ENCODE peak calls at places on chromosome X, in six cellular contexts. X is GM20000, K is psoas muscle, T is cardiac fibroblast, L is astrocyte of the spinal cord, R is CD14-positive monocyte. G is an unnamed sample.

GRCh38 chrX:53481816-53482485 is 47.8 kb upstream of the HSD17B10 start:
- DNase-seq in X (peak), R (no peak), K (peak), L (peak), T (peak), G (peak)

GRCh38 chrX:58025979-58026378 is 115.7 kb upstream of the ZXDA start:
- DNase-seq in X (peak), R (no peak), L (no peak), K (no peak), T (peak), G (no peak)

GRCh38 chrX:47743504-47743903 is 84.5 kb upstream of the UXT start:
- DNase-seq in L (peak), T (peak), R (no peak), K (no peak), X (no peak), G (no peak)

GRCh38 chrX:43140546-43140945 is 362.6 kb upstream of the PPP1R2C start:
- DNase-seq in L (no peak), X (no peak), R (no peak), T (no peak), K (no peak), G (no peak)

GRCh38 chrX:145502670-145503069 is 255.4 kb downstream of the SPANXN1 start:
- DNase-seq in R (no peak), T (no peak), K (no peak), L (no peak), X (no peak), G (no peak)

GRCh38 chrX:107629533-107629909 is 1.2 kb downstream of the PRPS1 start:
- DNase-seq in K (no peak), L (peak), R (no peak), X (no peak), T (peak), G (no peak)

GRCh38 chrX:44935640-44936039 is 62.7 kb downstream of the KDM6A start:
- DNase-seq in T (no peak), X (no peak), R (no peak), K (peak), L (no peak), G (no peak)

GRCh38 chrX:18895157-18895952 is 88.6 kb downstream of the PHKA2 start:
- DNase-seq in T (peak), K (peak), X (no peak), L (no peak), R (no peak), G (no peak)

GRCh38 chrX:115697806-115698205 is 136.8 kb downstream of the PLS3 start:
- DNase-seq in K (no peak), L (no peak), R (no peak), X (no peak), T (peak), G (no peak)

GRCh38 chrX:133307637-133308485 is 89.7 kb upstream of the TFDP3 start:
- DNase-seq in R (no peak), K (peak), L (no peak), X (no peak), T (no peak), G (peak)

GRCh38 chrX:48899078-48899410 is 1.3 kb downstream of the PQBP1 start:
- DNase-seq in L (no peak), K (no peak), T (no peak), X (no peak), R (no peak), G (no peak)

GRCh38 chrX:120020305-120020704 is 57.2 kb downstream of the RHOXF2B start:
- DNase-seq in R (no peak), K (no peak), X (no peak), L (no peak), T (no peak), G (no peak)
- TF ChIP-seq CTCF in R (no peak), K (no peak), X (no peak), L (no peak), T (no peak), G (no peak)

GRCh38 chrX:119218198-119218597 is 17.9 kb upstream of the PGRMC1 start:
- DNase-seq in T (peak), R (no peak), K (no peak), L (no peak), X (no peak), G (no peak)
- TF ChIP-seq CTCF in T (peak), R (peak), K (peak), L (peak), X (no peak), G (peak)

DNA sequence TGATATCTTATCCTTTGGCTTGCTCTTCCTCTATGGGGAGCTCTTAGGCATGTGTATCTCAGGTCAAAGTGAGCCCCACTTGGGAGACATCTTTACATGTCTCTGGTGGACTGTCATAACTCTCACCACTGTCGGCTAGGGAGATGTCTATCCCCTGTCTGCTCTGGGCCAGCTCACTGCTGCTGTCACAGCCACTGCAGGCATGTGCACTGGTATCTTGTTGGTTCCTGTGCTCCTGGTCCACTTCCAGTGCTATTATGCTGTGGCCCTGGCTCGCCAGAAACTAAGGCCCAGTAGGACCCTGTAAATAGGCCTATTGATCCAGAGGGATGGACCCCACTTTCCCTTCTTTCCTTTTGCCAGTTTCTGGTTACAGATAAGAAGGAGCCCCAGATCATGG is 56.6 kb upstream of the LAS1L start:
- DNase-seq in X (no peak), K (no peak), L (no peak), R (no peak), T (no peak), G (no peak)
- TF ChIP-seq CTCF in X (no peak), K (no peak), L (no peak), R (no peak), T (no peak), G (no peak)

DNA sequence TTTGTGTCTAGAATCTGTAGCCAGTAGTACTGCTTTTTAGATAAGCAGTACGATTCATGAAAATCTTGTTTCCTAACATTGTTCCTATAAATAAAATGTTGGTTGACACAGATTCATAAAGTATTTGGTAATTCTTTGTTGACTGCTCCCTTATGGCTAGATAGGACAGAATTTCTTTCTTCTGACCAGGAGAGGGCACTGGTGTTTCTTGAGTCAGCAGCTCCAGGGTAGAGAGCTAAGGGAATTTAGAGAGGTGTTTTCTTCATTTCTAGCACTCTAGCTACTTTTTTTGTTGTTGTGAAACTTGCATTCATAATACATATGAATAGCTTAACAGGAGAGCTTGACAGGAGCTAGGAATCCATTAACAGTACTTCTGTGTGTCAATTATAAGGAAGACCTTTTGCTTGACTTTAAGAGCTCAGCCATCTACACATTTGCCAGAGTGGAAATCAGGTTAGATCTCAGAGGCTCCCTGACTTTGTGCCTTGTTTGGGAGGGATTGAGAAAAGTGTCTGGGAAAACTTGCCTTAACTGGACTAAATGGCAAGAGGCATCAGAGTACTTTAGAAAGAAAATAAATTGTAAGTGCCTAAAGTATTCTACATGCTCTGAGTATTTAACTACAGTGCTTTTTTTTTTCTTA is 756.1 kb downstream of the SH3BGRL start:
- DNase-seq in K (no peak), X (peak), R (no peak), L (no peak), T (peak), G (no peak)
- TF ChIP-seq CTCF in K (peak), X (no peak), R (no peak), L (no peak), T (no peak), G (no peak)

GRCh38 chrX:97310373-97310772 is 426.7 kb downstream of the RPA4 start:
- DNase-seq in X (no peak), K (no peak), R (no peak), T (no peak), L (no peak), G (no peak)
- TF ChIP-seq CTCF in X (no peak), K (no peak), R (no peak), T (no peak), L (no peak), G (no peak)

DNA sequence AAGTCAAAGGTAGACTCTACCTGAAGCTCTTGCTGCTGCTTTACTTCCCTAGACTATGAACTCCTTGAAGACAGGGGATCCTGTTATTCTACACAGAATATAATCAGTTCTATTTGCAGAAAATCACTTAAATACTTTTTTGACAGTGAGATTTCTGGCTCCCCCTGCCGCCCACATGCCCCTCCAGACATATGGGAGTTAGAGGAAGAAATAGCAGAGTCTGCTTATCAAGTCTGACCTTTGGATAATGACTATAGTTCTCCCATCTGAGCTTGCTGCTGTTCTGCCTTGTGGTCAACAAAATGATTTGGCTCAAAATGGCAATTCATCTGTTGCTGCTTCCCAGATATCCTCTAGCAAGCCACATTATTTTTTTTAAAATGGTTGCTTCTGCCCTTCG is 101.1 kb downstream of the ENOX2 start:
- DNase-seq in K (no peak), L (no peak), T (peak), R (no peak), X (no peak), G (no peak)
- TF ChIP-seq CTCF in K (no peak), L (no peak), T (no peak), R (no peak), X (no peak), G (no peak)

GRCh38 chrX:21839334-21840198 is at the start of gene MBTPS2:
- DNase-seq in X (peak), K (peak), T (peak), L (peak), R (peak), G (peak)
- TF ChIP-seq CTCF in X (peak), K (no peak), T (no peak), L (peak), R (no peak), G (no peak)

DNA sequence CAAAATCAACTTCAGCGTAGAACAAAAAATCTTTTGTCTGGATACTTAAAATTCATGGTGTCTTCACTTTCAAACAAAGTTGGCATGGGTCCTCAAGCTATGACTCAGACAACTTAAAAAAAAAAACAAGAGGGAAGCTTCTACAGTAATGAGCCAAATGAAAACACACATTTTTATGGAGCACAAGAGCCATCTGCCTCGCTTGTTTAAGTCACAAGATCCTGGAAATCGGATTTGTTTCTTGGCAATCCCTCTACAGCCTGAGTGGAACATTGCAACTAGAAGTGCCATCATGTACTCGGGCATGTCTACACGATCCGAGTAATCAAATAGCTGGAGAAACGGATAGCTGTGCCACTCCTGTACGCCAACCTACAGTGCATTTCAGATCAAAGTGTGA is 22.6 kb downstream of the LAMP2 start:
- DNase-seq in X (no peak), L (peak), K (no peak), R (no peak), T (peak), G (no peak)
- TF ChIP-seq CTCF in X (no peak), L (no peak), K (no peak), R (no peak), T (no peak), G (no peak)

GRCh38 chrX:40720811-40721210 is 14.5 kb downstream of the MED14 start:
- DNase-seq in K (no peak), T (no peak), R (no peak), L (no peak), X (no peak), G (no peak)

GRCh38 chrX:40720386-40720785 is 15.0 kb downstream of the MED14 start:
- DNase-seq in R (no peak), T (no peak), K (no peak), X (no peak), L (no peak), G (no peak)

GRCh38 chrX:40719731-40720130 is 15.6 kb downstream of the MED14 start:
- DNase-seq in K (no peak), T (no peak), X (no peak), R (no peak), L (no peak), G (no peak)

GRCh38 chrX:40721489-40722106 is 13.7 kb downstream of the MED14 start:
- DNase-seq in L (no peak), T (no peak), R (no peak), X (no peak), K (no peak), G (no peak)

DNA sequence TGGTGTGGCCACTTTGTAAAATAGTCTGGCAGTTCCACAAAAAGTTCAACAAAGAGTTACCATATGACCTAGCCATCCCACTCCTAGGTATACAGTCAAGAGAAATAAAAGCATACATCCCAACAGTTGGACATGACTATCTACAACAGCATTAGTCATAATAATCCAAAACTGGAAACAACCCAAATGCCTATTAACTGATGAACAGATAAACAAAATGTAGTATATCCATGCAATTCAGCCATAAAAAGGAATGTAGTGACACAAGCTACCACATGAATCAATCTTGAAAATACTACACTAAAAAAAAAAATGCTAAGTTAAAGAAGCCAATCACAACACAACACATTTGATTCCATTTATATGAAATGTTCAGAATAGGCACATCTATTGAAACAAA is 16.1 kb downstream of the MED14 start:
- DNase-seq in R (no peak), T (peak), L (peak), K (no peak), X (no peak), G (no peak)
- TF ChIP-seq CTCF in R (no peak), T (no peak), L (no peak), K (no peak), X (no peak), G (no peak)

GRCh38 chrX:20217279-20217678 is 49.4 kb downstream of the RPS6KA3 start:
- DNase-seq in K (no peak), T (peak), X (no peak), L (peak), R (no peak), G (no peak)

GRCh38 chrX:20221902-20222301 is 44.8 kb downstream of the RPS6KA3 start:
- DNase-seq in K (no peak), L (no peak), T (no peak), X (no peak), R (no peak), G (no peak)

GRCh38 chrX:20215565-20215964 is 51.1 kb downstream of the RPS6KA3 start:
- DNase-seq in K (no peak), L (no peak), R (no peak), T (no peak), X (no peak), G (no peak)

GRCh38 chrX:20217906-20218305 is 48.8 kb downstream of the RPS6KA3 start:
- DNase-seq in R (no peak), L (no peak), T (no peak), X (no peak), K (no peak), G (no peak)

GRCh38 chrX:20218809-20219505 is 47.8 kb downstream of the RPS6KA3 start:
- DNase-seq in K (no peak), X (no peak), T (peak), R (no peak), L (no peak), G (no peak)
- TF ChIP-seq CTCF in K (peak), X (no peak), T (peak), R (no peak), L (no peak), G (no peak)

G was measured in nephron progenitor cell.